ENCODE peak calls at places on chromosomes 16 and 17, in six cellular contexts. X is pancreas; S is stomach; C is MM.1S; Y is SJCRH30; O is naive thymus-derived CD4-positive, alpha-beta T cell. Z is an unnamed sample.

GRCh38 chr16:10180771-10181163 is 1.5 kb downstream of the GRIN2A start:
- DNase-seq in X (peak; percentile 73), S (no peak), C (peak; percentile 50), Y (no peak), O (no peak), Z (peak; percentile 53)

GRCh38 chr17:79801156-79802038 is 4.5 kb upstream of the CBX8 start:
- DNase-seq in X (peak; percentile 80), S (peak; percentile 56), C (no peak), Y (no peak), O (no peak), Z (no peak)

GRCh38 chr17:6381526-6382135 is 53.3 kb downstream of the AIPL1 start:
- DNase-seq in X (no peak), S (no peak), C (no peak), Y (no peak), O (no peak), Z (no peak)

GRCh38 chr16:63613701-63614100 is 1508.2 kb downstream of the CDH11 start:
- DNase-seq in X (no peak), S (no peak), C (no peak), Y (no peak), O (no peak), Z (no peak)

GRCh38 chr17:61803216-61803615 is 60.1 kb downstream of the BRIP1 start:
- DNase-seq in X (no peak), S (no peak), C (no peak), Y (no peak), O (no peak), Z (no peak)

GRCh38 chr16:8767176-8767575 is 30.3 kb downstream of the TMEM186 start:
- DNase-seq in X (no peak), S (no peak), C (no peak), Y (no peak), O (no peak), Z (no peak)

GRCh38 chr16:74577882-74578366 is 29.0 kb downstream of the GLG1 start:
- DNase-seq in X (no peak), S (no peak), C (no peak), Y (no peak), O (no peak), Z (no peak)

GRCh38 chr16:11361751-11362742 is 16.8 kb downstream of the RMI2 start:
- DNase-seq in X (no peak), S (no peak), C (peak; percentile 83), Y (peak; percentile 24), O (no peak), Z (no peak)

GRCh38 chr16:55701442-55702319 is 45.9 kb downstream of the SLC6A2 start:
- DNase-seq in X (peak; percentile 86), S (peak; percentile 76), C (peak; percentile 48), Y (peak; percentile 80), O (no peak), Z (peak; percentile 82)

GRCh38 chr16:53232826-53233529 is 178.2 kb downstream of the CHD9 start:
- DNase-seq in X (no peak), S (no peak), C (no peak), Y (no peak), O (no peak), Z (no peak)

GRCh38 chr16:49632798-49633189 is 223.1 kb downstream of the ZNF423 start:
- DNase-seq in X (no peak), S (no peak), C (no peak), Y (no peak), O (no peak), Z (no peak)

GRCh38 chr16:51951668-51952298 is 595.2 kb downstream of the TOX3 start:
- DNase-seq in X (no peak), S (no peak), C (no peak), Y (no peak), O (no peak), Z (peak; percentile 85)

GRCh38 chr17:64780096-64781012 is 118.2 kb upstream of the SMURF2 start:
- DNase-seq in X (peak; percentile 83), S (peak; percentile 73), C (peak; percentile 65), Y (no peak), O (peak; percentile 57), Z (peak; percentile 34)

GRCh38 chr17:44253021-44253420 is 14.9 kb downstream of the SLC4A1 start:
- DNase-seq in X (no peak), S (no peak), C (no peak), Y (no peak), O (no peak), Z (no peak)

GRCh38 chr16:85216522-85217375 is 104.5 kb upstream of the CIBAR2 start:
- DNase-seq in X (no peak), S (no peak), C (no peak), Y (no peak), O (no peak), Z (no peak)

GRCh38 chr17:12996941-12997340 is 20.9 kb downstream of the ELAC2 start:
- DNase-seq in X (no peak), S (no peak), C (no peak), Y (no peak), O (no peak), Z (no peak)

GRCh38 chr16:31913668-31914067 is 40.1 kb downstream of the ZNF267 start:
- DNase-seq in X (no peak), S (no peak), C (no peak), Y (no peak), O (no peak), Z (no peak)
- H3K9me3 ChIP-seq in X (peaks cover 4% of the 10 kb centered on the region), S (peaks cover 99% of the 10 kb centered on the region), C (peaks cover 10% of the 10 kb centered on the region), Y (peaks cover 55% of the 10 kb centered on the region), O (peaks cover 25% of the 10 kb centered on the region), Z (no peaks in the 10 kb centered on the region)

DNA sequence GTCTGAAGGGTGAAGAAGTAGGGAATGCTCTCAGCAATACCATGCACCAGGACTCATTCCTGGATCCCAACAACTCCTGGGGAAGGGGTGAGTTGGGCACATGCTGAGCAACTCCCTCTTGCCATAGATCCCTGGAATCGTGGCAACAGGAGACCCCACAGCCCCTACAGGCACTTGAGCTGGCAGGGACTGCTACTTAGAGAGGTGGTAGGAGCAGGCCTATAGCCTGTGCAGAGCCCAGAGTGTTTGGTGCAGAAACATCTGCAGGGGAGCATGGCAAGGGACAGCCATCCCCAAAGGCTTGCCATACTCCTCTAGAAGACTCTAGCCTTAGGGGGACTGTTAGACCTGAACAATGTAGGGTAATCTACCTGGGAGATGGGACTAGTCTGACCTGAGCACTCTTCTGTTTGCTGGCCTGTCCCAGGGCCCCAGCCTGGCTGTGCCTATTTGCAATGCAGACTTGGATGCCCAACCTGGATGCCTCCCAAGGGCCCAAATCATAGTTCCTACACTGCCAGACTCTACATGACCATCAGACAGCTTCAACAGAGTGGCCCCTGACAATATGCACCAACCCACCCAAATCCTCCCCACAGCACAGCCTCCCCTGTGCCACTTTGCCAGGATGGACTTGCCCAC is 568.6 kb upstream of the KIF2B start:
- DNase-seq in X (peak; percentile 19), S (no peak), C (no peak), Y (no peak), O (no peak), Z (no peak)
- H3K9me3 ChIP-seq in X (no peaks in the 10 kb centered on the region), S (peaks cover 12% of the 10 kb centered on the region), C (no peaks in the 10 kb centered on the region), Y (no peaks in the 10 kb centered on the region), O (no peaks in the 10 kb centered on the region), Z (no peaks in the 10 kb centered on the region)

GRCh38 chr16:35200662-35201061 is 1741.2 kb downstream of the TP53TG3F start:
- DNase-seq in X (no peak), S (no peak), C (no peak), Y (no peak), O (no peak), Z (no peak)
- H3K9me3 ChIP-seq in X (no peaks in the 10 kb centered on the region), S (peaks cover 66% of the 10 kb centered on the region), C (no peaks in the 10 kb centered on the region), Y (no peaks in the 10 kb centered on the region), O (no peaks in the 10 kb centered on the region), Z (no peaks in the 10 kb centered on the region)

GRCh38 chr17:70343134-70343533 is 173.8 kb downstream of the KCNJ2 start:
- DNase-seq in X (no peak), S (no peak), C (no peak), Y (no peak), O (no peak), Z (no peak)
- H3K9me3 ChIP-seq in X (no peaks in the 10 kb centered on the region), S (no peaks in the 10 kb centered on the region), C (no peaks in the 10 kb centered on the region), Y (no peaks in the 10 kb centered on the region), O (no peaks in the 10 kb centered on the region), Z (no peaks in the 10 kb centered on the region)

GRCh38 chr16:878886-879285 is 78.4 kb upstream of the GNG13 start:
- DNase-seq in X (no peak), S (no peak), C (no peak), Y (no peak), O (no peak), Z (no peak)
- H3K9me3 ChIP-seq in X (no peaks in the 10 kb centered on the region), S (peaks cover 10% of the 10 kb centered on the region), C (no peaks in the 10 kb centered on the region), Y (peaks cover 2% of the 10 kb centered on the region), O (no peaks in the 10 kb centered on the region), Z (no peaks in the 10 kb centered on the region)

GRCh38 chr16:12526521-12526920 is 277.2 kb downstream of the CPPED1 start:
- DNase-seq in X (no peak), S (no peak), C (no peak), Y (no peak), O (no peak), Z (no peak)
- H3K9me3 ChIP-seq in X (no peaks in the 10 kb centered on the region), S (no peaks in the 10 kb centered on the region), C (no peaks in the 10 kb centered on the region), Y (no peaks in the 10 kb centered on the region), O (no peaks in the 10 kb centered on the region), Z (no peaks in the 10 kb centered on the region)

DNA sequence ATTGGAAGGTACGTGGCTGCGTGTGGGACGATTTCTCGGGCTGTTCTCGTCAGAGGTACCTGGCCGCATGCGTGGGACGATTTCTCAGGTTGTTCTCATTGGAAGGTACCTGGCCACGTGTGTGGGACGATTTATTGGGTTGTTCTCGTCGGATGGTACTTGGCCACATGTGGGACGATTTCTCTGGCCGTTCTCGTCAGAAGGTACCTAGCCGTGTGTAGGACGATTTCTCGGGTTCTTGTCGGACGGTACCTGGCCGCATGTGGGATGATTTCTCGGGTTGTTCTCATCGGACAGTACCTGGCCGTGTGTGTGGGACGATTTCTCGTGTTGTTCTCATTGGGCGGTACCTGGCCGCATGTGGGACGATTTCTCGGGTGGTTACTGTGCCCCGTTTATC is 50.1 kb upstream of the GNG13 start:
- DNase-seq in X (no peak), S (no peak), C (no peak), Y (no peak), O (no peak), Z (no peak)
- H3K9me3 ChIP-seq in X (no peaks in the 10 kb centered on the region), S (peaks cover 4% of the 10 kb centered on the region), C (no peaks in the 10 kb centered on the region), Y (peaks cover 2% of the 10 kb centered on the region), O (no peaks in the 10 kb centered on the region), Z (peaks cover 7% of the 10 kb centered on the region)

GRCh38 chr16:603221-603620 is 13.4 kb downstream of the RAB40C start:
- DNase-seq in X (no peak), S (no peak), C (no peak), Y (no peak), O (no peak), Z (no peak)
- H3K9me3 ChIP-seq in X (no peaks in the 10 kb centered on the region), S (no peaks in the 10 kb centered on the region), C (no peaks in the 10 kb centered on the region), Y (no peaks in the 10 kb centered on the region), O (no peaks in the 10 kb centered on the region), Z (no peaks in the 10 kb centered on the region)

DNA sequence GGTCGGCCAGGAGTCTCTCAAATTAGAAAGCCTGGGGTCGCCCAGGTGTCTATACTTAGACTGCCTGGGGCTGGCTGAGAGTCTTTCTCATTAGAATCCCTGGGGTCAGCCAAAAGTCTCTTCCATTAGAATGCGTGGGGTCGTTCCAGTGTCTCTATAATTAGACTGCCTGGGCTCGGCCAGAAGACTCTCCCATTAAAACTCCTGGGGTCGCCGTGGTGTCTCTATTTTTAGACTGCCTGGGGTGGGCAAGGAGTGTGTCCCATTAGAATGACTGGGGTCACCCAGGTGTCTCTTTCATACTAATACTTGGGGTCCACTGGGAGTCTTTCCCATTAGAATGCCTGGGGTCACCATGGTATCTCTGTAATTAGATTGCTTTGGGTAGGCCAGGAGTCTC is 2227.7 kb downstream of the TP53TG3F start:
- DNase-seq in X (no peak), S (no peak), C (no peak), Y (no peak), O (no peak), Z (no peak)
- H3K9me3 ChIP-seq in X (no peaks in the 10 kb centered on the region), S (peaks cover 97% of the 10 kb centered on the region), C (no peaks in the 10 kb centered on the region), Y (no peaks in the 10 kb centered on the region), O (no peaks in the 10 kb centered on the region), Z (no peaks in the 10 kb centered on the region)